ENCODE peak calls at places on chromosomes 11 and 22, in four cellular contexts. N, R, A and K are unnamed samples.

GRCh38 chr22:37229012-37229804 is 14.9 kb downstream of the RAC2 start:
- DNase-seq in N (no peak), R (no peak), A (no peak), K (no peak)

GRCh38 chr22:35648066-35649025 is at the start of gene APOL6:
- DNase-seq in N (peak; percentile 62), R (no peak), A (peak; percentile 57), K (peak; percentile 64)

GRCh38 chr11:64406221-64406946 is 47.4 kb downstream of the RPS6KA4 start:
- DNase-seq in N (peak; percentile 72), R (no peak), A (no peak), K (no peak)

GRCh38 chr11:96098511-96099241 is 174.8 kb upstream of the MTMR2 start:
- DNase-seq in N (no peak), R (no peak), A (no peak), K (no peak)

GRCh38 chr11:67376022-67376386 is 2.6 kb upstream of the CLCF1 start:
- DNase-seq in N (no peak), R (no peak), A (no peak), K (no peak)

GRCh38 chr11:128963744-128964340 is 21.2 kb upstream of the TP53AIP1 start:
- DNase-seq in N (no peak), R (no peak), A (peak; percentile 50), K (no peak)

GRCh38 chr11:95924414-95924760 is 480 bp upstream of the MTMR2 start:
- DNase-seq in N (no peak), R (no peak), A (peak; percentile 17), K (no peak)

GRCh38 chr22:49202226-49202625 is 625.4 kb downstream of the BRD1 start:
- DNase-seq in N (no peak), R (peak; percentile 25), A (no peak), K (peak; percentile 30)

GRCh38 chr11:77672276-77672675 is 34.7 kb upstream of the CLNS1A start:
- DNase-seq in N (peak; percentile 38), R (no peak), A (no peak), K (no peak)

GRCh38 chr11:68664906-68665305 is 19.4 kb upstream of the GAL start:
- DNase-seq in N (no peak), R (no peak), A (no peak), K (peak; percentile 29)